ENCODE peak calls at places on chromosomes 5 and 9, in five cellular contexts. One of them, this sample, is unnamed.
A peak's percentile ranks its signal among the peaks of the same experiment; 100 is the strongest.

GRCh38 chr9:27457445-27457844 is 66.6 kb upstream of the IFNK start:
- DNase-seq in pancreas: peak; percentile 26
- DNase-seq in fibroblast of lung: no peak
- DNase-seq in CD4-positive, alpha-beta T cell: no peak
- DNase-seq in A549: no peak
- DNase-seq in this sample: no peak

GRCh38 chr9:124694394-124695279 is 76.5 kb downstream of the NR6A1 start:
- DNase-seq in A549: no peak
- DNase-seq in pancreas: no peak
- DNase-seq in CD4-positive, alpha-beta T cell: no peak
- DNase-seq in fibroblast of lung: peak; percentile 24
- DNase-seq in this sample: no peak

GRCh38 chr5:127428748-127429147 is 88.7 kb upstream of the PRRC1 start:
- DNase-seq in pancreas: peak; percentile 15
- DNase-seq in fibroblast of lung: peak; percentile 67
- DNase-seq in CD4-positive, alpha-beta T cell: no peak
- DNase-seq in A549: no peak
- DNase-seq in this sample: no peak

GRCh38 chr9:108983885-108984284 is 29.4 kb downstream of the CTNNAL1 start:
- DNase-seq in A549: no peak
- DNase-seq in pancreas: no peak
- DNase-seq in CD4-positive, alpha-beta T cell: no peak
- DNase-seq in fibroblast of lung: no peak
- DNase-seq in this sample: no peak

GRCh38 chr9:79428422-79428821 is 143.3 kb upstream of the TLE4 start:
- DNase-seq in pancreas: no peak
- DNase-seq in fibroblast of lung: no peak
- DNase-seq in CD4-positive, alpha-beta T cell: no peak
- DNase-seq in A549: no peak
- DNase-seq in this sample: no peak

GRCh38 chr9:77455312-77455927 is 192.7 kb downstream of the GNA14 start:
- DNase-seq in pancreas: no peak
- DNase-seq in fibroblast of lung: no peak
- DNase-seq in A549: peak; percentile 53
- DNase-seq in CD4-positive, alpha-beta T cell: peak; percentile 12
- DNase-seq in this sample: no peak

GRCh38 chr9:20144255-20144654 is 355.4 kb upstream of the SLC24A2 start:
- DNase-seq in fibroblast of lung: peak; percentile 3
- DNase-seq in CD4-positive, alpha-beta T cell: no peak
- DNase-seq in A549: no peak
- DNase-seq in pancreas: no peak
- DNase-seq in this sample: no peak

GRCh38 chr9:27467486-27467885 is 56.6 kb upstream of the IFNK start:
- DNase-seq in CD4-positive, alpha-beta T cell: no peak
- DNase-seq in pancreas: no peak
- DNase-seq in fibroblast of lung: no peak
- DNase-seq in A549: no peak
- DNase-seq in this sample: no peak

GRCh38 chr5:3309538-3309937 is 286.1 kb upstream of the IRX1 start:
- DNase-seq in pancreas: no peak
- DNase-seq in fibroblast of lung: no peak
- DNase-seq in CD4-positive, alpha-beta T cell: no peak
- DNase-seq in A549: no peak
- DNase-seq in this sample: no peak
- H3K9me3 ChIP-seq in pancreas: no peaks in the 10 kb centered on the region
- H3K9me3 ChIP-seq in fibroblast of lung: no peaks in the 10 kb centered on the region
- H3K9me3 ChIP-seq in CD4-positive, alpha-beta T cell: no peaks in the 10 kb centered on the region
- H3K9me3 ChIP-seq in A549: no peaks in the 10 kb centered on the region
- H3K9me3 ChIP-seq in this sample: peaks cover 14% of the 10 kb centered on the region

GRCh38 chr9:137989999-137990715 is 112.6 kb downstream of the CACNA1B start:
- DNase-seq in pancreas: no peak
- DNase-seq in A549: no peak
- DNase-seq in fibroblast of lung: no peak
- DNase-seq in CD4-positive, alpha-beta T cell: no peak
- DNase-seq in this sample: peak; percentile 69
- H3K9me3 ChIP-seq in pancreas: no peaks in the 10 kb centered on the region
- H3K9me3 ChIP-seq in A549: no peaks in the 10 kb centered on the region
- H3K9me3 ChIP-seq in fibroblast of lung: no peaks in the 10 kb centered on the region
- H3K9me3 ChIP-seq in CD4-positive, alpha-beta T cell: no peaks in the 10 kb centered on the region
- H3K9me3 ChIP-seq in this sample: no peaks in the 10 kb centered on the region

GRCh38 chr5:140840978-140841962 is at the start of gene PCDHA8:
- DNase-seq in fibroblast of lung: no peak
- DNase-seq in pancreas: no peak
- DNase-seq in A549: peak; percentile 20
- DNase-seq in CD4-positive, alpha-beta T cell: no peak
- DNase-seq in this sample: no peak
- H3K9me3 ChIP-seq in fibroblast of lung: no peaks in the 10 kb centered on the region
- H3K9me3 ChIP-seq in pancreas: no peaks in the 10 kb centered on the region
- H3K9me3 ChIP-seq in A549: peaks cover 3% of the 10 kb centered on the region
- H3K9me3 ChIP-seq in CD4-positive, alpha-beta T cell: peaks cover 14% of the 10 kb centered on the region
- H3K9me3 ChIP-seq in this sample: peaks cover 5% of the 10 kb centered on the region

GRCh38 chr9:5635390-5635789 is 6.5 kb downstream of the RIC1 start:
- DNase-seq in CD4-positive, alpha-beta T cell: no peak
- DNase-seq in pancreas: no peak
- DNase-seq in fibroblast of lung: no peak
- DNase-seq in A549: no peak
- DNase-seq in this sample: no peak
- H3K9me3 ChIP-seq in CD4-positive, alpha-beta T cell: peaks cover 20% of the 10 kb centered on the region
- H3K9me3 ChIP-seq in pancreas: no peaks in the 10 kb centered on the region
- H3K9me3 ChIP-seq in fibroblast of lung: no peaks in the 10 kb centered on the region
- H3K9me3 ChIP-seq in A549: peaks cover 14% of the 10 kb centered on the region
- H3K9me3 ChIP-seq in this sample: no peaks in the 10 kb centered on the region

GRCh38 chr5:180848878-180849277 is 12.2 kb downstream of the ZFP62 start:
- DNase-seq in CD4-positive, alpha-beta T cell: no peak
- DNase-seq in fibroblast of lung: no peak
- DNase-seq in A549: no peak
- DNase-seq in pancreas: no peak
- DNase-seq in this sample: no peak
- H3K9me3 ChIP-seq in CD4-positive, alpha-beta T cell: peaks cover 19% of the 10 kb centered on the region
- H3K9me3 ChIP-seq in fibroblast of lung: peaks cover 13% of the 10 kb centered on the region
- H3K9me3 ChIP-seq in A549: peaks cover 99% of the 10 kb centered on the region
- H3K9me3 ChIP-seq in pancreas: no peaks in the 10 kb centered on the region
- H3K9me3 ChIP-seq in this sample: peaks cover 55% of the 10 kb centered on the region